ENCODE peak calls at places on chromosomes 1 and 21, in nine cellular contexts. T is stimulated activated CD4-positive, alpha-beta T cell treated with anti-CD3 and anti-CD28 coated beads, Interleukin-2, amount 100 ng/mL, for 48 hours; O is DMS153; M is cardiac fibroblast; Z is right cardiac atrium; H is AG10803; Q is COR-L47; N is posterior cingulate gyrus; V is stimulated activated CD8-positive, alpha-beta memory T cell treated with anti-CD3 and anti-CD28 coated beads, Interleukin-4, amount 100 ng/mL, for 24 hours. K is an unnamed sample.

GRCh38 chr1:31668303-31668883 is 23.7 kb upstream of the PEF1 start:
- DNase-seq in T (no peak), O (no peak), M (no peak), Z (peak; percentile 62), H (no peak), Q (no peak), N (no peak), V (no peak), K (no peak)

GRCh38 chr1:221783936-221784335 is 42.0 kb upstream of the DUSP10 start:
- DNase-seq in T (no peak), O (no peak), M (no peak), Z (no peak), H (no peak), Q (no peak), N (no peak), V (no peak), K (no peak)

GRCh38 chr1:85041793-85042192 is 6.5 kb downstream of the MCOLN3 start:
- DNase-seq in T (no peak), O (no peak), M (no peak), Z (no peak), H (no peak), Q (no peak), N (no peak), V (no peak), K (no peak)

GRCh38 chr1:155761746-155762400 is 73.0 kb downstream of the DAP3 start:
- DNase-seq in T (no peak), O (no peak), M (no peak), Z (no peak), H (no peak), Q (no peak), N (no peak), V (no peak), K (no peak)

GRCh38 chr1:162612606-162613400 is 19.5 kb upstream of the DDR2 start:
- DNase-seq in T (no peak), O (no peak), M (peak; percentile 65), Z (peak; percentile 77), H (peak; percentile 91), Q (no peak), N (no peak), V (no peak), K (no peak)

GRCh38 chr1:78292361-78292760 is 198.4 kb upstream of the PTGFR start:
- DNase-seq in T (no peak), O (no peak), M (peak; percentile 81), Z (no peak), H (peak; percentile 99), Q (no peak), N (no peak), V (no peak), K (no peak)

GRCh38 chr1:107965112-107965991 is at the start of gene VAV3:
- DNase-seq in T (peak; percentile 67), O (peak; percentile 36), M (peak; percentile 45), Z (peak; percentile 94), H (peak; percentile 51), Q (peak; percentile 55), N (peak; percentile 72), V (peak; percentile 50), K (peak; percentile 55)

GRCh38 chr21:21897275-21897883 is 899.2 kb downstream of the NCAM2 start:
- DNase-seq in T (no peak), O (no peak), M (peak; percentile 3), Z (no peak), H (peak; percentile 35), Q (no peak), N (no peak), V (no peak), K (no peak)

GRCh38 chr1:29550119-29550841 is 314.0 kb downstream of the PTPRU start:
- DNase-seq in T (no peak), O (peak; percentile 76), M (no peak), Z (no peak), H (no peak), Q (no peak), N (no peak), V (no peak), K (no peak)

GRCh38 chr1:75502776-75503175 is 108.1 kb downstream of the SLC44A5 start:
- DNase-seq in T (no peak), O (no peak), M (peak; percentile 35), Z (no peak), H (no peak), Q (no peak), N (no peak), V (no peak), K (no peak)

GRCh38 chr1:221725683-221726330 is 16.1 kb downstream of the DUSP10 start:
- DNase-seq in T (no peak), O (no peak), M (peak; percentile 69), Z (no peak), H (peak; percentile 51), Q (no peak), N (no peak), V (no peak), K (no peak)

GRCh38 chr1:150268342-150268705 is 492 bp downstream of the APH1A start:
- DNase-seq in T (peak; percentile 17), O (no peak), M (peak; percentile 27), Z (no peak), H (peak; percentile 28), Q (no peak), N (no peak), V (no peak), K (no peak)

GRCh38 chr1:24932284-24932683 is 2.2 kb upstream of the RUNX3 start:
- DNase-seq in T (peak; percentile 66), O (peak; percentile 28), M (peak; percentile 13), Z (peak; percentile 76), H (peak; percentile 11), Q (no peak), N (no peak), V (no peak), K (peak; percentile 84)

GRCh38 chr1:187252923-187253322 is 424.2 kb downstream of the PLA2G4A start:
- DNase-seq in T (no peak), O (no peak), M (no peak), Z (no peak), H (no peak), Q (no peak), N (no peak), V (no peak), K (no peak)

GRCh38 chr1:236084386-236084730 is 19.5 kb upstream of the NID1 start:
- DNase-seq in T (no peak), O (no peak), M (no peak), Z (no peak), H (no peak), Q (no peak), N (no peak), V (no peak), K (no peak)

GRCh38 chr1:217889401-217889800 is 258.3 kb downstream of the SPATA17 start:
- DNase-seq in T (no peak), O (no peak), M (no peak), Z (peak; percentile 71), H (no peak), Q (no peak), N (no peak), V (no peak), K (no peak)

GRCh38 chr1:236016083-236016482 is 48.8 kb downstream of the NID1 start:
- DNase-seq in T (no peak), O (no peak), M (peak; percentile 88), Z (peak; percentile 82), H (peak; percentile 74), Q (no peak), N (no peak), V (no peak), K (no peak)

GRCh38 chr1:246579818-246580217 is 13.6 kb downstream of the CNST start:
- DNase-seq in T (no peak), O (no peak), M (no peak), Z (no peak), H (peak; percentile 53), Q (no peak), N (no peak), V (no peak), K (no peak)

GRCh38 chr21:26844258-26845065 is 747 bp downstream of the ADAMTS1 start:
- DNase-seq in T (no peak), O (no peak), M (peak; percentile 54), Z (peak; percentile 88), H (peak; percentile 44), Q (peak; percentile 64), N (peak; percentile 59), V (no peak), K (peak; percentile 63)

GRCh38 chr1:48294656-48295055 is 72.1 kb downstream of the SLC5A9 start:
- DNase-seq in T (no peak), O (no peak), M (no peak), Z (no peak), H (no peak), Q (no peak), N (no peak), V (no peak), K (no peak)

K was measured in frontal cortex.